ENCODE peak calls at places on chromosomes 2 and 18, in nine cellular contexts. Y, G, K, H, B, A, E, P and W are unnamed samples.

GRCh38 chr2:234495076-234495800 is 1.6 kb downstream of the ARL4C start:
- DNase-seq in Y (no peak), G (no peak), K (no peak), H (no peak), B (no peak), A (no peak), E (peak), P (no peak), W (no peak)

GRCh38 chr2:56169521-56169920 is 14.3 kb upstream of the CCDC85A start:
- DNase-seq in Y (no peak), G (no peak), K (no peak), H (no peak), B (no peak), A (no peak), E (no peak), P (no peak), W (no peak)

GRCh38 chr2:9336534-9337354 is 86.6 kb downstream of the ITGB1BP1 start:
- DNase-seq in Y (no peak), G (no peak), K (no peak), H (no peak), B (peak), A (no peak), E (no peak), P (peak), W (peak)

GRCh38 chr2:164126960-164127359 is 391.2 kb upstream of the FIGN start:
- DNase-seq in Y (no peak), G (no peak), K (no peak), H (no peak), B (no peak), A (no peak), E (no peak), P (no peak), W (no peak)

GRCh38 chr18:59379772-59380530 is 20.9 kb upstream of the LMAN1 start:
- DNase-seq in Y (no peak), G (no peak), K (no peak), H (no peak), B (peak), A (no peak), E (no peak), P (no peak), W (peak)

GRCh38 chr2:66840321-66841014 is 405.5 kb downstream of the MEIS1 start:
- DNase-seq in Y (no peak), G (no peak), K (no peak), H (no peak), B (peak), A (no peak), E (no peak), P (no peak), W (peak)

GRCh38 chr18:78126106-78126505 is 853.5 kb upstream of the SALL3 start:
- DNase-seq in Y (no peak), G (no peak), K (no peak), H (no peak), B (no peak), A (no peak), E (no peak), P (no peak), W (no peak)

GRCh38 chr2:13034861-13035260 is 318.1 kb downstream of the TRIB2 start:
- DNase-seq in Y (no peak), G (no peak), K (no peak), H (no peak), B (peak), A (no peak), E (no peak), P (no peak), W (no peak)

GRCh38 chr2:96869824-96870630 is at the start of gene SEMA4C:
- DNase-seq in Y (peak), G (no peak), K (peak), H (no peak), B (no peak), A (no peak), E (peak), P (peak), W (no peak)

GRCh38 chr18:28136071-28136470 is 40.9 kb downstream of the CDH2 start:
- DNase-seq in Y (no peak), G (no peak), K (no peak), H (no peak), B (no peak), A (no peak), E (no peak), P (no peak), W (no peak)

GRCh38 chr2:186031229-186031628 is 292.6 kb downstream of the FSIP2 start:
- DNase-seq in Y (no peak), G (no peak), K (no peak), H (no peak), B (no peak), A (no peak), E (no peak), P (no peak), W (no peak)

GRCh38 chr2:229220254-229220653 is 50.8 kb downstream of the PID1 start:
- DNase-seq in Y (no peak), G (no peak), K (no peak), H (no peak), B (no peak), A (no peak), E (no peak), P (no peak), W (no peak)

GRCh38 chr18:45923138-45923537 is 44.0 kb downstream of the EPG5 start:
- DNase-seq in Y (no peak), G (no peak), K (no peak), H (no peak), B (no peak), A (no peak), E (no peak), P (no peak), W (no peak)

GRCh38 chr2:31446848-31447247 is 32.3 kb upstream of the XDH start:
- DNase-seq in Y (no peak), G (no peak), K (no peak), H (no peak), B (peak), A (no peak), E (no peak), P (no peak), W (peak)

GRCh38 chr18:13302611-13303267 is 84.2 kb downstream of the LDLRAD4 start:
- DNase-seq in Y (no peak), G (no peak), K (no peak), H (no peak), B (no peak), A (no peak), E (peak), P (no peak), W (peak)

GRCh38 chr2:69911985-69912563 is 2.8 kb upstream of the MXD1 start:
- DNase-seq in Y (no peak), G (no peak), K (no peak), H (peak), B (peak), A (no peak), E (no peak), P (peak), W (peak)

GRCh38 chr2:25158096-25158852 is 10.1 kb downstream of the POMC start:
- DNase-seq in Y (no peak), G (no peak), K (no peak), H (no peak), B (no peak), A (no peak), E (no peak), P (no peak), W (no peak)

GRCh38 chr2:168246483-168247340 is 683 bp downstream of the STK39 start:
- DNase-seq in Y (peak), G (peak), K (peak), H (peak), B (peak), A (peak), E (peak), P (peak), W (peak)

GRCh38 chr18:33720133-33720532 is 142.1 kb downstream of the ASXL3 start:
- DNase-seq in Y (no peak), G (no peak), K (no peak), H (no peak), B (no peak), A (no peak), E (no peak), P (no peak), W (peak)

GRCh38 chr2:218001629-218002028 is 1.2 kb downstream of the TNS1 start:
- DNase-seq in Y (no peak), G (no peak), K (no peak), H (no peak), B (no peak), A (no peak), E (no peak), P (no peak), W (no peak)

GRCh38 chr2:208099682-208100081 is 24.6 kb downstream of the CRYGD start:
- DNase-seq in Y (no peak), G (no peak), K (no peak), H (no peak), B (no peak), A (no peak), E (no peak), P (no peak), W (no peak)

GRCh38 chr2:100193334-100193733 is 50.9 kb upstream of the AFF3 start:
- DNase-seq in Y (no peak), G (no peak), K (no peak), H (no peak), B (no peak), A (no peak), E (no peak), P (no peak), W (no peak)

GRCh38 chr2:121479882-121480522 is 50.7 kb upstream of the RNU4ATAC start:
- DNase-seq in Y (no peak), G (no peak), K (no peak), H (no peak), B (no peak), A (no peak), E (no peak), P (peak), W (peak)

GRCh38 chr18:23752796-23753195 is 63.5 kb downstream of the LAMA3 start:
- DNase-seq in Y (peak), G (no peak), K (no peak), H (no peak), B (no peak), A (no peak), E (no peak), P (no peak), W (peak)

GRCh38 chr2:47617523-47618271 is 165.2 kb upstream of the MSH6 start:
- DNase-seq in Y (no peak), G (no peak), K (no peak), H (no peak), B (no peak), A (no peak), E (no peak), P (no peak), W (no peak)

GRCh38 chr18:34787931-34788532 is 77.9 kb downstream of the DTNA start:
- DNase-seq in Y (peak), G (peak), K (no peak), H (peak), B (peak), A (peak), E (no peak), P (peak), W (peak)

GRCh38 chr2:159549234-159549633 is 67.1 kb downstream of the BAZ2B start:
- DNase-seq in Y (no peak), G (no peak), K (no peak), H (no peak), B (peak), A (no peak), E (no peak), P (no peak), W (no peak)

GRCh38 chr2:120346667-120347358 is 877 bp downstream of the INHBB start:
- DNase-seq in Y (no peak), G (no peak), K (no peak), H (no peak), B (peak), A (no peak), E (no peak), P (peak), W (peak)